ENCODE peak calls at places on chromosomes 6 and 20, in eight cellular contexts. D is adipocyte, O is aorta, J is keratinocyte, G is tibial artery, Y is cardiac muscle cell, S is lung, Q is upper lobe of right lung. B is an unnamed sample.

GRCh38 chr6:33880746-33881145 is 76.9 kb upstream of the MLN start:
- DNase-seq in D (no peak), Q (no peak), Y (no peak), S (no peak), J (no peak), G (no peak), O (no peak), B (no peak)

GRCh38 chr6:41634657-41635056 is 3.6 kb upstream of the MDFI start:
- DNase-seq in D (no peak), Y (no peak), O (no peak), J (no peak), S (no peak), Q (peak; percentile 2), G (no peak), B (no peak)

GRCh38 chr20:53265304-53265875 is 293.2 kb downstream of the TSHZ2 start:
- DNase-seq in Q (no peak), J (no peak), D (no peak), S (no peak), O (no peak), Y (no peak), G (no peak), B (no peak)

GRCh38 chr6:20868397-20869185 is 334.3 kb downstream of the CDKAL1 start:
- DNase-seq in Y (no peak), G (no peak), J (no peak), S (no peak), Q (no peak), D (no peak), O (no peak), B (no peak)

GRCh38 chr20:63898882-63899558 is 4.1 kb downstream of the DNAJC5 start:
- DNase-seq in J (no peak), Y (no peak), G (no peak), Q (no peak), S (no peak), O (peak; percentile 62), D (no peak), B (no peak)

GRCh38 chr6:105317607-105318533 is 85.0 kb downstream of the PREP start:
- DNase-seq in J (no peak), Q (no peak), D (no peak), G (no peak), S (no peak), Y (no peak), O (no peak), B (no peak)

GRCh38 chr20:2742934-2743559 is 50.5 kb downstream of the EBF4 start:
- DNase-seq in J (peak; percentile 15), Q (peak; percentile 77), G (no peak), D (peak; percentile 64), Y (peak; percentile 85), S (peak; percentile 59), O (peak; percentile 65), B (peak; percentile 64)

GRCh38 chr6:43278524-43279078 is 19.5 kb upstream of the SLC22A7 start:
- DNase-seq in Q (no peak), J (no peak), Y (no peak), S (no peak), G (no peak), O (no peak), D (peak; percentile 33), B (no peak)

GRCh38 chr6:106563614-106564013 is 65.7 kb downstream of the RTN4IP1 start:
- DNase-seq in G (no peak), S (no peak), Q (no peak), D (no peak), J (no peak), O (no peak), Y (no peak), B (no peak)

GRCh38 chr20:21505810-21506530 is 7.9 kb downstream of the NKX2-2 start:
- DNase-seq in O (peak; percentile 56), G (no peak), Y (peak; percentile 70), S (no peak), D (peak; percentile 61), J (no peak), Q (peak; percentile 75), B (peak; percentile 66)

GRCh38 chr6:156719395-156719719 is 57.8 kb upstream of the ARID1B start:
- DNase-seq in D (no peak), Y (no peak), J (no peak), Q (no peak), G (no peak), O (no peak), S (no peak), B (peak; percentile 2)

GRCh38 chr6:35898003-35898402 is 22.9 kb downstream of the SRPK1 start:
- DNase-seq in D (no peak), O (no peak), J (no peak), Y (no peak), Q (no peak), S (no peak), G (no peak), B (no peak)

GRCh38 chr6:33854572-33855030 is 50.8 kb upstream of the MLN start:
- DNase-seq in D (no peak), O (no peak), Q (no peak), S (no peak), J (no peak), G (no peak), Y (no peak), B (no peak)

GRCh38 chr20:35506179-35506578 is 23.3 kb downstream of the C20orf173 start:
- DNase-seq in J (no peak), O (no peak), D (no peak), G (no peak), S (no peak), Y (no peak), Q (no peak), B (no peak)

DNA sequence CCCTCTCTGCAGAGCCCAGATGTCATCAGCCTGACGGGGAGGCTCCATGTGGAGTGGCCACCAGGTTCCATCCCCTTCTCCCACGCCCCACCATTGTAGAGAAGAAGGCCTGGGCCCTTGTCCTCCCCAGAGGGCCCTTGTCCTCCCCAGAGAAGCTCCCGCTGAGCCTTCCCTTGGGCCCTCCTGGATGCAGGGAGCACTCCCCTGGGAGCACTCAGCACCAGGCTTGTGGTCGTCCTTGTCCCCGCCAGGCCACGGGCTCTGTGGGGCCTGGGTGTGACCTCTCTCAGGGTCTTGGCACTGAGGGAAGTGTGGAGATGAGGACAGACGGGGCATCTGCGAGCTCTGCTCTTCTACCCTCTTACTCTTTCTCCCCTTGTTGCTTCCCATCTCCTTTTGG is 83.4 kb upstream of the NNAT start:
- DNase-seq in S (no peak), Y (no peak), Q (peak; percentile 34), G (no peak), D (no peak), O (no peak), J (no peak), B (no peak)
- H3K27me3 ChIP-seq in S (no peaks in the 10 kb centered on the region), Y (peaks cover 6% of the 10 kb centered on the region), Q (no peaks in the 10 kb centered on the region), G (no peaks in the 10 kb centered on the region), D (peaks cover 49% of the 10 kb centered on the region), O (no peaks in the 10 kb centered on the region), J (peaks cover 28% of the 10 kb centered on the region), B (no peaks in the 10 kb centered on the region)

GRCh38 chr6:25010166-25010565 is 74.4 kb upstream of the RIPOR2 start:
- DNase-seq in D (no peak), Q (no peak), G (no peak), S (no peak), J (no peak), Y (no peak), O (no peak), B (no peak)

GRCh38 chr6:25012657-25013056 is 76.9 kb upstream of the RIPOR2 start:
- DNase-seq in D (peak; percentile 86), J (no peak), O (no peak), S (no peak), Y (no peak), G (no peak), Q (no peak), B (no peak)

GRCh38 chr6:25013249-25013648 is 77.5 kb upstream of the RIPOR2 start:
- DNase-seq in J (no peak), Y (no peak), D (no peak), S (no peak), O (no peak), G (no peak), Q (no peak), B (no peak)

GRCh38 chr6:25009351-25009750 is 73.6 kb upstream of the RIPOR2 start:
- DNase-seq in G (no peak), S (no peak), Y (no peak), O (no peak), J (no peak), D (no peak), Q (no peak), B (no peak)

DNA sequence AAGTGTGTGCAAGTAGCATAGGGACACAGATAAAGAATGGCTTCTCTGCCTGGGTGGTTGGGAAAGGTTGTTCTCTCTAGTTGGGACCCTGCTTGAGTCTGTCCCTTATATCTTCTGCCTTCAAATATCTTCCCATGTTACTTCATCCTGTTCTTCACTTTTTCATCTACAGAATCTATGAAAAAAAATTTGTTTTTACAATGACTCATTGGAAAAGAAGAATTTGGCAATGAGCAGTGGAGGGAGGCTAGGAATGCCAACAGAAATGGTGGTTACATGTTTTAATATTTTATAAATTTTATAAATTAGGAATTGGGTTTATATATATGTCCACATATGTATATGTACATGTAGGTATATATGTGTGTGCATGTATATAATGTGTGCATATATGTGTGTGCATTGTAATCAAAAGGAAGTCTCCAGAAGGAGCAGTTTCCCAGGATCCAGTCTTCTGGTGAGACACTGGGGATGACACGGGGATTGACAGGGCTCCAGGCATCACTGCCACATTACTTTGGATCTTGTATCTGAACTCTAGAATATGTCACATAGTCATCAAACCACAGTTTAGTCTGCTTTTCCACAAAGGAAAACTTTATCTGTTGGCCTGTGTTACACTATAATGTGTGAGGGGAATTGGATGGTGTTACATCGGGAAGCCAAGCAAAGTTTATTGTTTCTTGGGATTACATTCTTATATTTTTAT is 75.3 kb upstream of the RIPOR2 start:
- DNase-seq in Y (no peak), D (peak; percentile 78), O (no peak), J (no peak), G (no peak), Q (no peak), S (no peak), B (no peak)
- H3K4me1 ChIP-seq in Y (peaks cover 8% of the 10 kb centered on the region), D (peaks cover 72% of the 10 kb centered on the region), O (peaks cover 1% of the 10 kb centered on the region), J (peaks cover 42% of the 10 kb centered on the region), G (peaks cover 10% of the 10 kb centered on the region), Q (peaks cover 26% of the 10 kb centered on the region), S (peaks cover 2% of the 10 kb centered on the region), B (peaks cover 61% of the 10 kb centered on the region)

GRCh38 chr6:30211899-30212298 is 1.3 kb downstream of the TRIM26 start:
- DNase-seq in Q (no peak), Y (no peak), S (no peak), D (no peak), G (no peak), J (no peak), O (no peak), B (no peak)
- H3K4me3 ChIP-seq in Q (peak overlapping the region; percentile 91), Y (peak overlapping the region; percentile 67), S (no peak overlapping the region), D (peak overlapping the region; percentile 92), G (peak overlapping the region; percentile 71), J (peak overlapping the region; percentile 93), O (peak overlapping the region; percentile 83), B (peak overlapping the region; percentile 78)

GRCh38 chr20:57251344-57251743 is 15.1 kb downstream of the BMP7 start:
- DNase-seq in O (no peak), J (no peak), S (no peak), Q (no peak), G (no peak), Y (no peak), D (no peak), B (no peak)

GRCh38 chr20:57255183-57255582 is 11.3 kb downstream of the BMP7 start:
- DNase-seq in S (no peak), J (no peak), D (no peak), G (no peak), O (no peak), Q (no peak), Y (no peak), B (no peak)

GRCh38 chr20:57250607-57251343 is 15.7 kb downstream of the BMP7 start:
- DNase-seq in J (no peak), D (no peak), O (no peak), Y (no peak), Q (no peak), G (no peak), S (no peak), B (no peak)

GRCh38 chr20:57251949-57252348 is 14.5 kb downstream of the BMP7 start:
- DNase-seq in Q (no peak), O (no peak), D (no peak), Y (no peak), S (no peak), J (no peak), G (no peak), B (no peak)

GRCh38 chr20:57252559-57253162 is 13.8 kb downstream of the BMP7 start:
- DNase-seq in J (no peak), Q (no peak), O (no peak), S (no peak), Y (no peak), G (no peak), D (no peak), B (no peak)
- H3K27me3 ChIP-seq in J (peaks cover 31% of the 10 kb centered on the region), Q (peaks cover 12% of the 10 kb centered on the region), O (no peaks in the 10 kb centered on the region), S (no peaks in the 10 kb centered on the region), Y (no peaks in the 10 kb centered on the region), G (no peaks in the 10 kb centered on the region), D (peaks cover 44% of the 10 kb centered on the region), B (no peaks in the 10 kb centered on the region)